ENCODE peak calls at places on chromosome 22, in four cellular contexts. One of them, this sample, is unnamed.

GRCh38 chr22:40224702-40225101 is 47.0 kb downstream of the TNRC6B start:
- DNase-seq in uterus: no peak
- DNase-seq in RWPE2: no peak
- DNase-seq in breast epithelium: no peak
- DNase-seq in this sample: no peak

GRCh38 chr22:44669725-44670027 is 32.3 kb upstream of the PRR5 start:
- DNase-seq in uterus: no peak
- DNase-seq in breast epithelium: no peak
- DNase-seq in RWPE2: no peak
- DNase-seq in this sample: no peak

GRCh38 chr22:19122752-19123492 is 710 bp upstream of the DGCR2 start:
- DNase-seq in RWPE2: no peak
- DNase-seq in uterus: no peak
- DNase-seq in breast epithelium: peak
- DNase-seq in this sample: no peak

GRCh38 chr22:31451709-31452571 is 37.7 kb downstream of the EIF4ENIF1 start:
- DNase-seq in breast epithelium: no peak
- DNase-seq in RWPE2: no peak
- DNase-seq in uterus: no peak
- DNase-seq in this sample: no peak

GRCh38 chr22:31898911-31899310 is 45.4 kb upstream of the YWHAH start:
- DNase-seq in breast epithelium: no peak
- DNase-seq in uterus: no peak
- DNase-seq in RWPE2: no peak
- DNase-seq in this sample: no peak

GRCh38 chr22:49480340-49480739 is 347.3 kb downstream of the BRD1 start:
- DNase-seq in RWPE2: no peak
- DNase-seq in uterus: no peak
- DNase-seq in breast epithelium: no peak
- DNase-seq in this sample: no peak

GRCh38 chr22:24550028-24550901 is 4.7 kb downstream of the GUCD1 start:
- DNase-seq in uterus: no peak
- DNase-seq in breast epithelium: no peak
- DNase-seq in RWPE2: no peak
- DNase-seq in this sample: no peak

GRCh38 chr22:49196046-49196511 is 631.6 kb downstream of the BRD1 start:
- DNase-seq in RWPE2: no peak
- DNase-seq in uterus: no peak
- DNase-seq in breast epithelium: no peak
- DNase-seq in this sample: no peak

GRCh38 chr22:20507253-20508066 is at the start of gene MED15:
- DNase-seq in breast epithelium: peak
- DNase-seq in uterus: peak
- DNase-seq in RWPE2: peak
- DNase-seq in this sample: peak

GRCh38 chr22:24002849-24003248 is 2.4 kb downstream of the GSTT4 start:
- DNase-seq in uterus: no peak
- DNase-seq in RWPE2: no peak
- DNase-seq in breast epithelium: no peak
- DNase-seq in this sample: no peak

GRCh38 chr22:30020511-30020910 is 59.8 kb upstream of the HORMAD2 start:
- DNase-seq in RWPE2: no peak
- DNase-seq in uterus: no peak
- DNase-seq in breast epithelium: no peak
- DNase-seq in this sample: no peak

GRCh38 chr22:30024231-30024630 is 56.0 kb upstream of the HORMAD2 start:
- DNase-seq in breast epithelium: no peak
- DNase-seq in RWPE2: no peak
- DNase-seq in uterus: no peak
- DNase-seq in this sample: no peak

GRCh38 chr22:30021338-30021737 is 58.9 kb upstream of the HORMAD2 start:
- DNase-seq in RWPE2: no peak
- DNase-seq in uterus: no peak
- DNase-seq in breast epithelium: no peak
- DNase-seq in this sample: no peak

GRCh38 chr22:30023099-30023498 is 57.2 kb upstream of the HORMAD2 start:
- DNase-seq in breast epithelium: no peak
- DNase-seq in RWPE2: no peak
- DNase-seq in uterus: no peak
- DNase-seq in this sample: no peak

DNA sequence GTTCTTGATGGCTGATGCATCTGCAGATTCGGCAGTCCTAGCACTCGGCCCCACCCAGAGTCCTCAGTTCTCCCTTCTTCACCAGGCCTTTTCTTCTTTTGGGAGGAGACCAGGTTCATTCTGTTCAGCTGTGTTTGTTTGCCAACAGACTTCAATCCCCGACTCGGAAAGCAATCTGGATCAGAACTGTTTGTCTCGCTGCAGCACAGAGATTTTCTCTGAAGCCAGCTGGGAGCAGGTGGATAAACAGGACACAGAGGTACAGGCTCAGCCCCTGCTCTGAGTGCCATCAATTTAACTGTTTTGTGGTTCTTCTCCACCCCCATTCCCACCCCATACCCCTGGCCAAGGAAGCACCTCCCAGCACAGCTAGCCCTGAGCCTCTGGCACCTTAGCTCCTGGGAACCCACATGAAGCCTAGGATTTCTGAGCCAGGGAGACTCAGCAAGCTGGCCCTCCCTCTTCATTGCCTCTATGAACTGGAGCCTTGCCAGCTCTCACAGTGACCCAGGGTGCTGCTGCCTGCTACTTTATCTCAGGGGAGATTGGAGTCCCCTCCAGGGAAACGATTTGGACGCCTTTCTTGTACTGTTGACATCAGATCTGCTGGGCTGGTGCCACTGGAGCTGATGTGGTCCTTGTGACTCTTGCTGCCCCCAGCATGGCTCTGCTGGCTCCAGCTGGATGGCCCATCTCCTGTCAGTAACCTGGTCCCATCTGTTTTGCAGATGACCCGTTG is 58.2 kb upstream of the HORMAD2 start:
- DNase-seq in uterus: no peak
- DNase-seq in RWPE2: no peak
- DNase-seq in breast epithelium: no peak
- DNase-seq in this sample: no peak
- H3K27ac ChIP-seq in uterus: no peak
- H3K27ac ChIP-seq in RWPE2: no peak
- H3K27ac ChIP-seq in breast epithelium: no peak
- H3K27ac ChIP-seq in this sample: no peak

GRCh38 chr22:22880645-22881044 is 7.0 kb upstream of the IGLL5 start:
- DNase-seq in RWPE2: no peak
- DNase-seq in breast epithelium: peak
- DNase-seq in uterus: no peak
- DNase-seq in this sample: no peak

GRCh38 chr22:22878211-22878570 is 9.4 kb upstream of the IGLL5 start:
- DNase-seq in breast epithelium: peak
- DNase-seq in RWPE2: no peak
- DNase-seq in uterus: no peak
- DNase-seq in this sample: no peak

GRCh38 chr22:22879675-22880029 is 8.0 kb upstream of the IGLL5 start:
- DNase-seq in RWPE2: no peak
- DNase-seq in uterus: no peak
- DNase-seq in breast epithelium: peak
- DNase-seq in this sample: no peak

GRCh38 chr22:22878801-22879674 is 8.6 kb upstream of the IGLL5 start:
- DNase-seq in RWPE2: no peak
- DNase-seq in uterus: no peak
- DNase-seq in breast epithelium: peak
- DNase-seq in this sample: no peak

GRCh38 chr22:22877523-22878210 is 9.9 kb upstream of the IGLL5 start:
- DNase-seq in uterus: no peak
- DNase-seq in RWPE2: no peak
- DNase-seq in breast epithelium: no peak
- DNase-seq in this sample: no peak
- TF ChIP-seq CTCF in uterus: peak
- TF ChIP-seq CTCF in RWPE2: peak
- TF ChIP-seq CTCF in breast epithelium: no peak
- TF ChIP-seq CTCF in this sample: peak

GRCh38 chr22:47802446-47802845 is 1040.0 kb downstream of the TBC1D22A start:
- DNase-seq in uterus: no peak
- DNase-seq in breast epithelium: peak
- DNase-seq in RWPE2: no peak
- DNase-seq in this sample: no peak

GRCh38 chr22:47806894-47807293 is 1044.4 kb downstream of the TBC1D22A start:
- DNase-seq in uterus: no peak
- DNase-seq in RWPE2: no peak
- DNase-seq in breast epithelium: peak
- DNase-seq in this sample: no peak

GRCh38 chr22:47805394-47805935 is 1043.0 kb downstream of the TBC1D22A start:
- DNase-seq in uterus: no peak
- DNase-seq in breast epithelium: peak
- DNase-seq in RWPE2: no peak
- DNase-seq in this sample: no peak

GRCh38 chr22:47801541-47802245 is 1039.2 kb downstream of the TBC1D22A start:
- DNase-seq in RWPE2: no peak
- DNase-seq in uterus: no peak
- DNase-seq in breast epithelium: no peak
- DNase-seq in this sample: no peak

DNA sequence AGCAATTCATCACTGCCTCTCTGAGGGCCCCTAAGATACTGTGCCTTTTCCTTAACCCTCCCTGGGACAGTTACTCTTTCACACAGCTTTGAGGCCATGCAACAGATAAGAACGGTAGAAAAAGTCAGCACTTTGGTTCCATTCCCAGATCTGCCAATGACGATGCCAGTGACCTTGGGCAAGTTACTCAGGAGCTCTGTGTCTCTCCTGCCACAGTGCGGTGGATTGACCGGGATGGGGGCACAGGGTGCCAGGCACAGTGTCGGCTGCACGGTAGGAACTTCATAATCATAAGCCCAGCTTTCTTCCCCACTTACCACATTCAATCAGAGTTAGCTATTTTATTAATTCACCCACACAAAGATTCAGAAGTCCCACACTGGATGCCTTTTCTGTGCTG is 1041.8 kb downstream of the TBC1D22A start:
- DNase-seq in uterus: no peak
- DNase-seq in breast epithelium: no peak
- DNase-seq in RWPE2: no peak
- DNase-seq in this sample: no peak
- H3K4me3 ChIP-seq in uterus: no peak
- H3K4me3 ChIP-seq in breast epithelium: no peak
- H3K4me3 ChIP-seq in RWPE2: no peak
- H3K4me3 ChIP-seq in this sample: no peak

GRCh38 chr22:38347944-38348750 is 30.9 kb upstream of the CSNK1E start:
- DNase-seq in RWPE2: peak
- DNase-seq in uterus: no peak
- DNase-seq in breast epithelium: peak
- DNase-seq in this sample: no peak

GRCh38 chr22:38346506-38346905 is 29.3 kb upstream of the CSNK1E start:
- DNase-seq in uterus: no peak
- DNase-seq in RWPE2: no peak
- DNase-seq in breast epithelium: peak
- DNase-seq in this sample: no peak

GRCh38 chr22:38348751-38349496 is 31.7 kb upstream of the CSNK1E start:
- DNase-seq in RWPE2: no peak
- DNase-seq in breast epithelium: peak
- DNase-seq in uterus: no peak
- DNase-seq in this sample: no peak

GRCh38 chr22:38345782-38346181 is 28.5 kb upstream of the CSNK1E start:
- DNase-seq in uterus: no peak
- DNase-seq in RWPE2: no peak
- DNase-seq in breast epithelium: peak
- DNase-seq in this sample: no peak

GRCh38 chr22:38347181-38347943 is 30.1 kb upstream of the CSNK1E start:
- DNase-seq in uterus: no peak
- DNase-seq in breast epithelium: peak
- DNase-seq in RWPE2: no peak
- DNase-seq in this sample: no peak
- H3K27ac ChIP-seq in uterus: no peak
- H3K27ac ChIP-seq in breast epithelium: no peak
- H3K27ac ChIP-seq in RWPE2: no peak
- H3K27ac ChIP-seq in this sample: no peak

GRCh38 chr22:35328472-35328885 is 28.8 kb downstream of the TOM1 start:
- DNase-seq in uterus: no peak
- DNase-seq in breast epithelium: no peak
- DNase-seq in RWPE2: no peak
- DNase-seq in this sample: peak

GRCh38 chr22:35326854-35327562 is 27.3 kb downstream of the TOM1 start:
- DNase-seq in uterus: no peak
- DNase-seq in RWPE2: no peak
- DNase-seq in breast epithelium: no peak
- DNase-seq in this sample: no peak

GRCh38 chr22:35330258-35330861 is 30.7 kb downstream of the TOM1 start:
- DNase-seq in breast epithelium: no peak
- DNase-seq in uterus: peak
- DNase-seq in RWPE2: no peak
- DNase-seq in this sample: peak

GRCh38 chr22:35327690-35328471 is 28.2 kb downstream of the TOM1 start:
- DNase-seq in breast epithelium: no peak
- DNase-seq in uterus: no peak
- DNase-seq in RWPE2: no peak
- DNase-seq in this sample: no peak

GRCh38 chr22:35329114-35329847 is 29.6 kb downstream of the TOM1 start:
- DNase-seq in uterus: no peak
- DNase-seq in RWPE2: no peak
- DNase-seq in breast epithelium: no peak
- DNase-seq in this sample: no peak
- TF ChIP-seq CTCF in uterus: no peak
- TF ChIP-seq CTCF in RWPE2: peak
- TF ChIP-seq CTCF in breast epithelium: no peak
- TF ChIP-seq CTCF in this sample: no peak

GRCh38 chr22:38471237-38471636 is 3.3 kb downstream of the KDELR3 start:
- DNase-seq in breast epithelium: no peak
- DNase-seq in RWPE2: no peak
- DNase-seq in uterus: no peak
- DNase-seq in this sample: no peak
- H3K4me3 ChIP-seq in breast epithelium: no peak
- H3K4me3 ChIP-seq in RWPE2: no peak
- H3K4me3 ChIP-seq in uterus: no peak
- H3K4me3 ChIP-seq in this sample: no peak